ENCODE peak calls at places on chromosome 21, in seven cellular contexts. E is ovary, W is suprapubic skin, Z is endothelial cell of umbilical vein, N is testis, A is adrenal gland, M is IMR-90. K is an unnamed sample.

GRCh38 chr21:29095203-29095602 is 21.8 kb upstream of the CCT8 start:
- DNase-seq in N (no peak), E (no peak), Z (no peak), W (no peak), A (no peak), M (no peak), K (no peak)

GRCh38 chr21:27674037-27674436 is 707.1 kb upstream of the ADAMTS5 start:
- DNase-seq in N (no peak), E (no peak), Z (no peak), W (no peak), A (no peak), M (peak), K (no peak)

GRCh38 chr21:40760811-40761210 is 86.1 kb downstream of the DSCAM start:
- DNase-seq in M (no peak), E (no peak), Z (no peak), W (no peak), N (no peak), A (no peak), K (no peak)

GRCh38 chr21:25513810-25514209 is 93.5 kb downstream of the MRPL39 start:
- DNase-seq in N (no peak), E (no peak), Z (no peak), W (no peak), A (no peak), M (no peak), K (no peak)

GRCh38 chr21:15825699-15826098 is 95.9 kb downstream of the USP25 start:
- DNase-seq in N (no peak), W (no peak), M (no peak), Z (no peak), A (no peak), E (no peak), K (no peak)

GRCh38 chr21:23792300-23792699 is 1815.0 kb downstream of the MRPL39 start:
- DNase-seq in W (no peak), A (no peak), Z (no peak), M (no peak), N (no peak), E (no peak), K (no peak)

GRCh38 chr21:28952686-28953085 is 40.0 kb downstream of the LTN1 start:
- DNase-seq in E (no peak), M (peak), A (no peak), W (no peak), N (no peak), Z (no peak), K (no peak)

GRCh38 chr21:42294273-42294880 is 20.8 kb downstream of the TFF3 start:
- DNase-seq in W (no peak), E (no peak), A (no peak), N (no peak), M (no peak), Z (no peak), K (no peak)

GRCh38 chr21:42567181-42567560 is 53.5 kb downstream of the SLC37A1 start:
- DNase-seq in W (peak), A (no peak), E (no peak), Z (no peak), N (peak), M (no peak), K (peak)

GRCh38 chr21:25421327-25422028 is 185.8 kb downstream of the MRPL39 start:
- DNase-seq in E (no peak), Z (peak), M (peak), N (peak), W (no peak), A (peak), K (no peak)

GRCh38 chr21:22842875-22843274 is 1844.7 kb downstream of the NCAM2 start:
- DNase-seq in E (no peak), N (no peak), Z (no peak), M (no peak), W (no peak), A (no peak), K (no peak)

GRCh38 chr21:29299046-29299905 is 554 bp downstream of the BACH1 start:
- DNase-seq in M (peak), W (peak), Z (peak), A (peak), E (peak), N (peak), K (peak)

GRCh38 chr21:41923641-41924342 is 30.0 kb downstream of the C2CD2 start:
- DNase-seq in E (peak), W (no peak), Z (no peak), M (peak), A (peak), N (no peak), K (no peak)

GRCh38 chr21:26756491-26757159 is 88.6 kb downstream of the ADAMTS1 start:
- DNase-seq in M (peak), N (no peak), E (no peak), A (no peak), Z (no peak), W (no peak), K (no peak)

GRCh38 chr21:42671778-42672593 is 18.6 kb downstream of the PDE9A start:
- DNase-seq in N (no peak), A (no peak), Z (no peak), W (no peak), E (no peak), M (no peak), K (no peak)

GRCh38 chr21:41631564-41632461 is 123.9 kb upstream of the TMPRSS2 start:
- DNase-seq in W (no peak), E (no peak), M (no peak), A (no peak), Z (no peak), N (no peak), K (no peak)

GRCh38 chr21:22965455-22966125 is 1967.4 kb downstream of the NCAM2 start:
- DNase-seq in N (no peak), W (no peak), A (no peak), M (no peak), E (no peak), Z (peak), K (no peak)

GRCh38 chr21:42651515-42652401 is 1.7 kb upstream of the PDE9A start:
- DNase-seq in M (no peak), N (no peak), W (no peak), A (no peak), E (no peak), Z (no peak), K (peak)

GRCh38 chr21:43697758-43698643 is 20.9 kb upstream of the PDXK start:
- DNase-seq in W (peak), Z (no peak), M (peak), N (no peak), A (no peak), E (no peak), K (peak)

GRCh38 chr21:42474043-42474831 is 21.8 kb downstream of the RSPH1 start:
- DNase-seq in E (no peak), A (no peak), M (no peak), N (no peak), Z (peak), W (peak), K (no peak)

GRCh38 chr21:41000838-41001237 is 153.9 kb upstream of the DSCAM start:
- DNase-seq in N (no peak), W (no peak), A (no peak), E (no peak), Z (no peak), M (no peak), K (no peak)

GRCh38 chr21:22351076-22351475 is 1352.9 kb downstream of the NCAM2 start:
- DNase-seq in M (no peak), E (no peak), Z (no peak), W (no peak), N (no peak), A (no peak), K (no peak)

GRCh38 chr21:41210405-41211040 is 42.6 kb downstream of the BACE2 start:
- DNase-seq in Z (no peak), E (no peak), N (no peak), A (no peak), M (peak), W (no peak), K (no peak)

GRCh38 chr21:43864313-43864805 is 664 bp upstream of the AGPAT3 start:
- DNase-seq in Z (peak), A (peak), M (peak), E (peak), N (peak), W (no peak), K (peak)

GRCh38 chr21:27290020-27290419 is 323.1 kb upstream of the ADAMTS5 start:
- DNase-seq in N (no peak), Z (no peak), E (no peak), A (no peak), W (no peak), M (no peak), K (no peak)

GRCh38 chr21:20445971-20446370 is 552.2 kb upstream of the NCAM2 start:
- DNase-seq in W (no peak), A (no peak), E (no peak), M (no peak), Z (no peak), N (no peak), K (no peak)

GRCh38 chr21:37815893-37816292 is 100.4 kb downstream of the KCNJ6 start:
- DNase-seq in A (no peak), N (no peak), M (no peak), E (no peak), W (no peak), Z (no peak), K (peak)

GRCh38 chr21:37817242-37817641 is 99.0 kb downstream of the KCNJ6 start:
- DNase-seq in N (no peak), Z (no peak), E (no peak), M (no peak), A (no peak), W (no peak), K (no peak)

GRCh38 chr21:37808261-37808660 is 108.0 kb downstream of the KCNJ6 start:
- DNase-seq in N (no peak), W (no peak), A (no peak), M (no peak), E (no peak), Z (no peak), K (no peak)

DNA sequence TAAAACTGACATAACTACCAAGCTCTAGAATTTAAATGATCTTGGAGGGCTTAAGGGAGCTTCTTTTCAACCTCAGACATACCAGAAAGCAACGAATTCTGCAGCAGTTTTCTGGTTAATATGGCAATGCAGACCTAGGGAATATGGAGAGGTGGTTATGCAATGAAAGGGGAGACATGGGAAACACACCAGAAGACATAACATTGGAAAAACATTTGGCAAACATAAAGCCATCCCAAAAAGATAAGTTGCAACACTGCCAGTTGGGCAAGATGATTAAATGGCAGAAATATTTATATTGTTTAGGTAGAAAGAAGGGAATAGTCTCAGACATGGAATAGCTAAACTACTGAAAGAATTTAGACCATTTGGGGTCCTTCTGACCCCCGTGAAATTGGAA is 104.5 kb downstream of the KCNJ6 start:
- DNase-seq in A (no peak), Z (no peak), E (no peak), M (peak), N (no peak), W (no peak), K (no peak)
- TF ChIP-seq CTCF in A (no peak), Z (no peak), E (no peak), M (no peak), N (no peak), W (no peak), K (no peak)

DNA sequence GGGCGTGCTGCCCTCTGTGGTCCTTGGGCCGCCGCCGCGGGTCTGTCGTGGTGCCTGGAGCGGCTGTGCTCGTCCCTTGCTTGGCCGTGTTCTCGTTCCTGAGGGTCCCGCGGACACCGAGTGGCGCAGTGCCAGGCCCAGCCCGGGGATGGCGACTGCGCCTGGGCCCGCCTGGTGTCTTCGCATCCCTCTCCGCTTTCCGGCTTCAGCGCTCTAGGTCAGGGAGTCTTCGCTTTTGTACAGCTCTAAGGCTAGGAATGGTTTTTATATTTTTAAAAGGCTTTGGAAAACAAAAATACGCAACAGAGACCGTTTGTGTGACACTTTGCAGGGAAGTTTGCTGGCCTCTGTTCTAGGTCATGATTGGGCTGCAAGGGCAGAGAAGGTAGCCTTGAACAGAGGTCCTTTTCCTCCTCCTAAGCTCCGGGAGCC is 657 bp downstream of the SOD1 start:
- DNase-seq in N (peak), W (peak), E (peak), A (no peak), M (no peak), Z (peak), K (no peak)
- TF ChIP-seq POLR2A in N (no peak), W (no peak), E (no peak), A (no peak), M (no peak), Z (no peak), K (no peak)

GRCh38 chr21:44870748-44871495 is 2.6 kb downstream of the PTTG1IP start:
- DNase-seq in W (no peak), A (peak), E (peak), N (peak), Z (peak), M (no peak), K (no peak)

GRCh38 chr21:44872568-44873355 is 728 bp downstream of the PTTG1IP start:
- DNase-seq in E (peak), W (no peak), M (peak), A (peak), N (peak), Z (peak), K (peak)

GRCh38 chr21:44872266-44872567 is 1.3 kb downstream of the PTTG1IP start:
- DNase-seq in N (no peak), E (no peak), W (no peak), M (no peak), A (no peak), Z (no peak), K (no peak)

GRCh38 chr21:44869860-44870747 is 3.4 kb downstream of the PTTG1IP start:
- DNase-seq in N (peak), M (peak), Z (peak), A (peak), W (no peak), E (peak), K (no peak)

GRCh38 chr21:44871576-44872265 is 1.8 kb downstream of the PTTG1IP start:
- DNase-seq in N (peak), E (peak), M (peak), W (no peak), A (peak), Z (peak), K (no peak)
- H3K4me3 ChIP-seq in N (peak), E (peak), M (peak), W (peak), A (no peak), Z (peak), K (peak)

DNA sequence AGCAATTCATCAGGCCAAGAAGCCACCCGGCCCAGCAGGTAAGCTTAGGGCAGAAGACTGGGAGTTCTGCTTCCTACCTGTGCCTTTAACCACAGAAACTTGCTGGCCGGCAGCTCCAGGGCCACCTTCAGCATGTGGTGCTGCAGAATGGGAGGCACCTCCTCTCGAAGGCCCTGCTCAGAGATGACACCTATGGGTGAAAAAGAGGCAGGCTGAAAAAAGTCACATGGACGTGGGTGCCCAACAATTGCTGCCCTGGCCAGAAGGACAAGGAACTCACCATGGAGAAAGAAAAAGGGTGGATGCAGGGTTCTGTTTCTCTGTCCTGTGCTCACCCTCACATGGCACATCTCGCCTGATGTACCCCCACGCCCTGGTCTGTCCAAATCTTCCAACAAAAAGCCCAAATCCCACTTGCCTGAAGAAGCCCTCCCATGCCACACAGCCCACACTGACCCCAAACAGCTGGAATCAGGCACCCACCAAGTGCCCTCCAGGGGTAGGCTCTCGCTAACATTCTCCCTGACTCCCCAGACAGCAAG is 33.0 kb downstream of the URB1 start:
- DNase-seq in A (peak), M (no peak), W (peak), N (peak), Z (no peak), E (no peak), K (no peak)
- TF ChIP-seq CTCF in A (peak), M (peak), W (peak), N (peak), Z (no peak), E (no peak), K (no peak)

DNA sequence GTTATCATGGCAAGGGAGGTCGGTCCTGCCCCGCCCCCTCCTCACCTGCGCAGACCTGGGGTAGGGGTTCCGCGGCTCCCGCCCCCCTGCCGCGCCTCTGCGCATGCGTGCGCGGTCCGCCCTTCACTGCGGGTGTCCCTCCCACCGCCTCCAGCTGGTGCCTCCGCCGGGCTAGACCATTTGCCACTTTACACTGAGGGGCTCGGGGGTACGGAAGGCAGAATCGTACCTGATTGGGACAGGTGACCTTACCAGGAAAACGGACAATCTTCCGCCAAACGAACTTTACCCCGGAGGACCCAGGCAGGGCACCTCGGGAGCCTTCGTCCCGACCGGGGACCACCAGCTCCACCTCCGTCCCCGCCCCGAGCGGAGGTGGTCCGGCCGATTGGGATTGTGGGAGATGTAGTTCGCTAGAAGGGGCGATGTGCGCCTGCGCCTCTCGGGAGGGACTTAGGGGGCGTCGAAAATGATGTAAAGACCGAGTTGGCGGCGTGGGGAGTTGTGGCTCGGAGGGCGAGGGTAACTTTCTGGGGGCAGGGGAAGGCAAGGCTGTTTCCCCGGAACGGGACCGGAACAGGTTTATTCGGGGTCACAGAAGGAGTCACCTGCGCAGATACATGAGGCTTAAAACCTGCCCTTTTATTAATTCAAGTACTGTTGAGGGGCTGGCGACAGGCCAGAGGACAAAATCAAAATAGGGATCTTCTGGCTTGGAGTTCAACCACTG is at the start of gene DNAJC28:
- DNase-seq in N (peak), Z (peak), A (peak), M (peak), W (peak), E (peak), K (peak)
- TF ChIP-seq POLR2A in N (no peak), Z (peak), A (peak), M (no peak), W (peak), E (peak), K (no peak)

GRCh38 chr21:36254106-36254941 is 65.7 kb upstream of the MORC3 start:
- DNase-seq in A (no peak), Z (no peak), W (no peak), N (no peak), M (peak), E (no peak), K (no peak)
- H3K4me3 ChIP-seq in A (no peak), Z (no peak), W (no peak), N (no peak), M (no peak), E (no peak), K (no peak)

GRCh38 chr21:17045214-17045835 is 467.5 kb upstream of the CXADR start:
- DNase-seq in M (peak), E (no peak), Z (peak), W (no peak), N (no peak), A (no peak), K (no peak)
- TF ChIP-seq CTCF in M (peak), E (peak), Z (peak), W (peak), N (no peak), A (peak), K (no peak)

GRCh38 chr21:45794040-45794439 is 150.5 kb downstream of the PCBP3 start:
- DNase-seq in W (no peak), N (no peak), A (no peak), M (no peak), E (no peak), Z (no peak), K (no peak)

GRCh38 chr21:45792682-45793383 is 149.3 kb downstream of the PCBP3 start:
- DNase-seq in E (no peak), M (no peak), N (no peak), Z (no peak), W (no peak), A (no peak), K (no peak)

GRCh38 chr21:45790427-45790826 is 146.9 kb downstream of the PCBP3 start:
- DNase-seq in M (no peak), W (no peak), N (no peak), Z (no peak), E (no peak), A (no peak), K (no peak)

GRCh38 chr21:45788635-45789506 is 145.3 kb downstream of the PCBP3 start:
- DNase-seq in A (no peak), E (no peak), N (no peak), W (no peak), M (peak), Z (no peak), K (no peak)

GRCh38 chr21:45791562-45792418 is 148.3 kb downstream of the PCBP3 start:
- DNase-seq in M (no peak), W (no peak), N (no peak), E (no peak), Z (no peak), A (no peak), K (no peak)
- TF ChIP-seq POLR2A in M (no peak), W (no peak), N (no peak), E (no peak), Z (no peak), A (no peak), K (no peak)

DNA sequence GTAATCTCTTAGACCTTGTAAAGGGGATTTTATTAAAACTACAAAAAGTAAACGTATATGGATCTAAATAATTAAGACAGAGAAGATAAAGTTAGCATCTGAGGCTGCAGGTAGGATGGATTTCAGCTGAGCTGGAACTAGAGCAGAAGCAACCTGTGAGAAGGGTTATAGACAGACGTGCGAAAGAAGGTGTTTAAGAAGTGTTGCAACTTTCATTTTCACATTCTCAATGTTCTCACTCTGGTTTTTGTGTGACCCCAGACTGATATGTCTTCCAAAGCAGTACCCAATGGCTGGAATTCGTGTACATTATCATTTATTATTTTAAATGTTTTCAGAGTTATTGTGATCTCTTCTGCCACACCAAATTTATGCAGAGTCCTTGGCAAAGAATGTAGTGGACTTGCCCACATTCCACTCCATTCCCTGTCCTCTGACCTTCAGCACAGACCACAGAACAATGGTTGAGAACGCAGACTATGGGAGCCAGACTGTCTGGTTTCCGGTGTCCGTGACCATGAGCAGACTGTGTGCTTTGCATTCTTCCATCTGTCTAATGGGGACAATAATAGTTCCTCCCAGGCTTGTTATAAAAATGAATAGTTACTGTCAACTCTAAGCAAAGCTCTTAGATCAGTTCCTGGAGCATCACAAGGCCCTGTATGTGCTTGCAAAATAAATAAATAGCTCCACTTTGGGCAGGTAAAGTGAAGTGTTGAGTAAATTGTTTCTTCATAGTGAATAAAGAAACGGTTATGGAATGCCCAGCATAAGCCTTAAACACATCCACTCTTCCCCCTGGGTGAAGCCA is 140.6 kb upstream of the SAMSN1 start:
- DNase-seq in Z (no peak), E (no peak), A (no peak), M (no peak), W (no peak), N (no peak), K (peak)
- H3K4me3 ChIP-seq in Z (no peak), E (no peak), A (no peak), M (no peak), W (no peak), N (no peak), K (no peak)